ENCODE peak calls at places on chromosome 4, in six cellular contexts. Z, H, B, Y, T and A are unnamed samples. For H3K27me3, the result is how much of the 10 kb centered on the place peaks cover.

GRCh38 chr4:183355405-183355804 is 33.2 kb upstream of the CLDN24 start:
- DNase-seq in Y (no peak), B (no peak), H (no peak), Z (no peak), T (no peak), A (no peak)

GRCh38 chr4:158280856-158281255 is 70.6 kb downstream of the TMEM144 start:
- DNase-seq in Y (no peak), Z (no peak), H (no peak), T (no peak), B (no peak), A (no peak)

GRCh38 chr4:69642961-69643360 is 3.5 kb upstream of the UGT2A2 start:
- DNase-seq in T (no peak), Y (no peak), B (no peak), H (no peak), Z (no peak), A (no peak)

GRCh38 chr4:172666711-172667368 is 501.8 kb upstream of the GALNT7 start:
- DNase-seq in H (no peak), Z (no peak), T (no peak), Y (no peak), B (no peak), A (no peak)

GRCh38 chr4:41137879-41138278 is 76.5 kb downstream of the APBB2 start:
- DNase-seq in H (no peak), B (no peak), T (no peak), Z (no peak), Y (no peak), A (no peak)

GRCh38 chr4:186587416-186588018 is 32.1 kb upstream of the MTNR1A start:
- DNase-seq in H (peak), B (no peak), Z (no peak), T (peak), Y (no peak), A (peak)

GRCh38 chr4:26163425-26164362 is 157.1 kb upstream of the RBPJ start:
- DNase-seq in Y (no peak), H (no peak), Z (no peak), T (no peak), B (no peak), A (no peak)

GRCh38 chr4:16627999-16628398 is 270.4 kb downstream of the LDB2 start:
- DNase-seq in B (no peak), H (no peak), Y (no peak), Z (no peak), T (no peak), A (no peak)

GRCh38 chr4:1512738-1513660 is 106.8 kb upstream of the NKX1-1 start:
- DNase-seq in Z (peak), B (no peak), T (no peak), Y (peak), H (peak), A (peak)

GRCh38 chr4:120071192-120071795 is 4.6 kb upstream of the MAD2L1 start:
- DNase-seq in Y (no peak), H (no peak), Z (peak), B (no peak), T (no peak), A (peak)

GRCh38 chr4:16034010-16034829 is 49.6 kb downstream of the PROM1 start:
- DNase-seq in Y (no peak), T (no peak), Z (no peak), H (no peak), B (no peak), A (no peak)

GRCh38 chr4:83219344-83219990 is 65.1 kb downstream of the COQ2 start:
- DNase-seq in Z (peak), B (peak), H (peak), T (no peak), Y (no peak), A (no peak)

GRCh38 chr4:96599752-96600151 is 759.9 kb downstream of the PDHA2 start:
- DNase-seq in T (no peak), H (no peak), B (no peak), Y (no peak), Z (no peak), A (no peak)

GRCh38 chr4:72809208-72809607 is 240.2 kb upstream of the ADAMTS3 start:
- DNase-seq in Y (no peak), T (no peak), B (no peak), Z (no peak), H (no peak), A (no peak)

GRCh38 chr4:92501456-92501855 is 197.7 kb downstream of the GRID2 start:
- DNase-seq in B (no peak), Z (no peak), T (no peak), Y (no peak), H (no peak), A (peak)

GRCh38 chr4:56863441-56864129 is 42.1 kb upstream of the SPINK2 start:
- DNase-seq in B (no peak), Z (no peak), T (no peak), Y (no peak), H (no peak), A (no peak)

GRCh38 chr4:20723019-20723418 is 22.8 kb downstream of the PACRGL start:
- DNase-seq in Z (no peak), Y (no peak), H (no peak), T (no peak), B (no peak), A (no peak)

GRCh38 chr4:81421346-81422218 is 50.1 kb downstream of the RASGEF1B start:
- DNase-seq in H (peak), T (no peak), Z (no peak), B (no peak), Y (no peak), A (peak)

GRCh38 chr4:137768881-137769280 is 236.6 kb upstream of the PCDH18 start:
- DNase-seq in H (no peak), T (no peak), Z (no peak), Y (no peak), B (no peak), A (no peak)

GRCh38 chr4:52726821-52727580 is 24.2 kb downstream of the ERVMER34-1 start:
- DNase-seq in B (no peak), Y (no peak), H (no peak), T (no peak), Z (no peak), A (no peak)

GRCh38 chr4:156084312-156084811 is 130.7 kb upstream of the CTSO start:
- DNase-seq in B (no peak), Z (no peak), Y (no peak), T (no peak), H (no peak), A (no peak)

GRCh38 chr4:133812236-133812635 is 389.4 kb downstream of the PABPC4L start:
- DNase-seq in Z (peak), Y (no peak), T (no peak), H (no peak), B (no peak), A (no peak)

GRCh38 chr4:575281-576141 is 584 bp downstream of the TMEM271 start:
- DNase-seq in Y (peak), Z (peak), T (no peak), H (no peak), B (no peak), A (peak)

GRCh38 chr4:55510685-55511084 is 36.0 kb downstream of the CLOCK start:
- DNase-seq in H (no peak), T (no peak), Y (no peak), B (no peak), Z (no peak), A (no peak)

GRCh38 chr4:8215001-8215427 is 15.9 kb downstream of the SH3TC1 start:
- DNase-seq in T (no peak), B (no peak), Y (no peak), H (peak), Z (no peak), A (peak)

GRCh38 chr4:52843958-52844357 is 18.2 kb upstream of the RASL11B start:
- DNase-seq in B (no peak), T (peak), H (no peak), Z (no peak), Y (no peak), A (peak)

GRCh38 chr4:8010618-8011017 is 71.0 kb upstream of the AFAP1 start:
- DNase-seq in Y (no peak), H (peak), B (no peak), Z (no peak), T (no peak), A (peak)

GRCh38 chr4:173169428-173170209 is 1.0 kb downstream of the GALNT7 start:
- DNase-seq in T (peak), B (peak), Y (peak), Z (peak), H (peak), A (peak)

GRCh38 chr4:108058685-108059440 is 69.2 kb downstream of the HADH start:
- DNase-seq in B (no peak), T (no peak), H (no peak), Y (peak), Z (no peak), A (no peak)

GRCh38 chr4:70833701-70834100 is 6.0 kb downstream of the GRSF1 start:
- DNase-seq in B (no peak), Z (no peak), H (no peak), Y (no peak), T (no peak), A (no peak)

GRCh38 chr4:55031158-55031557 is 94.2 kb downstream of the KDR start:
- DNase-seq in H (no peak), B (no peak), Z (no peak), T (no peak), Y (no peak), A (no peak)

GRCh38 chr4:15001248-15001824 is 945 bp upstream of the CPEB2 start:
- DNase-seq in Y (no peak), Z (peak), T (peak), H (peak), B (peak), A (peak)
- TF ChIP-seq POLR2A in Y (no peak), Z (no peak), T (no peak), H (no peak), B (no peak), A (no peak)

GRCh38 chr4:24363751-24364150 is 220.6 kb downstream of the DHX15 start:
- DNase-seq in H (no peak), B (no peak), Y (no peak), T (no peak), Z (no peak), A (no peak)
- H3K27me3 ChIP-seq in H (under half), B (under half), Y (under half), T (under half), Z (under half), A (under half)

GRCh38 chr4:79666875-79667274 is 258.8 kb upstream of the GK2 start:
- DNase-seq in T (no peak), Y (no peak), B (no peak), Z (no peak), H (no peak), A (no peak)

GRCh38 chr4:79663157-79663556 is 255.1 kb upstream of the GK2 start:
- DNase-seq in Y (no peak), H (no peak), Z (no peak), B (no peak), T (no peak), A (no peak)

GRCh38 chr4:79661196-79661595 is 253.2 kb upstream of the GK2 start:
- DNase-seq in H (no peak), B (no peak), Y (no peak), Z (no peak), T (no peak), A (no peak)

GRCh38 chr4:79662651-79663050 is 254.6 kb upstream of the GK2 start:
- DNase-seq in Y (no peak), T (no peak), Z (no peak), H (no peak), B (no peak), A (no peak)

DNA sequence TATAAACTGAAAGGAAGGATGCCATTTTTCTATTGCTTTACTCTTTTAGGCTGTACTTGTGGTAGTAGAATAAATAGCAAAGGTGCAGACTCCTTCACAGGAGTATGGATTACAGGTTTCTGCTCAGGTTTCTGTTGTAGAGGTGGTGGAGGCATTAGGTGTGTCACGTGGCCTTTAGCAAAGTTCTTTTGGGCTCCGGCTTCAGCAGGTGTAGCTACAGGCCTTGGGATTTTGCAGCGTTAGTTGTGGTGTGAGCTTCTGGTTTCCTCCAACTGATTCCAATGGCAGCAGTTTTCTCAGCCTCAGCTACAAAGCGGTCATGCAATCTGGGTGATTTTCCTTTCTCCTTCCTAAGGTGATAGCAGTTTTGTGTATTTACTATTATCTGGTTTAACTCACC is 255.8 kb upstream of the GK2 start:
- DNase-seq in T (no peak), B (no peak), Y (no peak), H (no peak), Z (no peak), A (no peak)
- H3K27ac ChIP-seq in T (no peak), B (no peak), Y (no peak), H (no peak), Z (no peak), A (no peak)

GRCh38 chr4:2843909-2844584 is 403 bp downstream of the ADD1 start:
- DNase-seq in Z (peak), B (no peak), T (peak), H (peak), Y (no peak), A (peak)
- TF ChIP-seq POLR2A in Z (no peak), B (no peak), T (no peak), H (no peak), Y (no peak), A (no peak)

GRCh38 chr4:185020293-185020808 is 2.1 kb downstream of the HELT start:
- DNase-seq in Y (peak), Z (no peak), H (no peak), T (no peak), B (no peak), A (no peak)

GRCh38 chr4:185020863-185021761 is 2.8 kb downstream of the HELT start:
- DNase-seq in Y (peak), H (no peak), B (no peak), T (no peak), Z (no peak), A (no peak)

GRCh38 chr4:185019451-185020292 is 1.4 kb downstream of the HELT start:
- DNase-seq in T (no peak), Z (no peak), B (no peak), H (no peak), Y (peak), A (no peak)

GRCh38 chr4:185018834-185019450 is 652 bp downstream of the HELT start:
- DNase-seq in Z (no peak), B (no peak), Y (peak), H (no peak), T (no peak), A (no peak)

GRCh38 chr4:185023471-185023870 is 5.2 kb downstream of the HELT start:
- DNase-seq in H (no peak), Y (no peak), T (no peak), B (no peak), Z (no peak), A (no peak)
- H3K27me3 ChIP-seq in H (under half), Y (under half), T (half or more), B (half or more), Z (under half), A (under half)

GRCh38 chr4:39825090-39825489 is 127.2 kb downstream of the UBE2K start:
- DNase-seq in Y (no peak), H (no peak), B (no peak), T (no peak), Z (no peak), A (no peak)

GRCh38 chr4:39821951-39822350 is 124.0 kb downstream of the UBE2K start:
- DNase-seq in B (no peak), T (no peak), Y (no peak), H (no peak), Z (no peak), A (no peak)

GRCh38 chr4:39823193-39823592 is 125.3 kb downstream of the UBE2K start:
- DNase-seq in T (no peak), B (no peak), Z (no peak), H (no peak), Y (no peak), A (no peak)

GRCh38 chr4:39820186-39820585 is 122.2 kb downstream of the UBE2K start:
- DNase-seq in H (no peak), T (no peak), Z (no peak), Y (no peak), B (no peak), A (no peak)

DNA sequence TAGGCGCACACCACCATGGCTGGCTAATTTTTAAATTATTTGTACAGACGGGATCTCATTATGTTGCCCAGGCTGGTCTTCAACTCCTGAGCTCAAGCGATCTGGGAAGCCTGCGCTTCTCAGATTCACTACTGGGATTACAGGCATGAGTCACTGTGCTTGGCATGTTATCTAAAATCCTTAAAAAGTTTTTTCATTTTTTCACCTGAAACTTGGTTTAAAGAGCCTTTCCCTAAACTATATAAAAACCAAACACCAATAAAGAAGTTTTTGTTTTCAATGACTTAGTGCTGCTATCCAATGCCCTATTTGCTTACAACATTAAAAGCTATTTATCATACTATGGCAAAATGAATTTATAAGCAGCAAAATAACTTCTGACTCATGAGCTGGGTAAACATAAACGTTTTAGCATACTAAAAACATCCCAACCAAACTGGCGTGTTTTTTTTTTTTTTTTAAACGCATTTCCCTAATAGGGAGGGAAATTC is 127.8 kb downstream of the UBE2K start:
- DNase-seq in Y (no peak), Z (no peak), H (no peak), T (no peak), B (no peak), A (no peak)
- H3K27ac ChIP-seq in Y (peak), Z (no peak), H (peak), T (no peak), B (no peak), A (no peak)

GRCh38 chr4:127783971-127784519 is 1.9 kb downstream of the HSPA4L start:
- DNase-seq in Z (no peak), H (no peak), Y (no peak), T (no peak), B (no peak), A (no peak)

GRCh38 chr4:127782025-127782274 is 172 bp upstream of the HSPA4L start:
- DNase-seq in B (no peak), Y (peak), Z (peak), H (peak), T (peak), A (peak)

GRCh38 chr4:127783026-127783769 is 1.1 kb downstream of the HSPA4L start:
- DNase-seq in T (peak), Z (peak), Y (no peak), H (peak), B (peak), A (peak)

GRCh38 chr4:127781303-127782024 is 658 bp upstream of the HSPA4L start:
- DNase-seq in H (peak), T (peak), Y (peak), Z (no peak), B (peak), A (peak)

GRCh38 chr4:127782275-127783025 is at the start of gene HSPA4L:
- DNase-seq in T (peak), H (peak), B (peak), Z (peak), Y (peak), A (peak)
- TF ChIP-seq POLR2A in T (no peak), H (no peak), B (peak), Z (no peak), Y (no peak), A (peak)